ENCODE peak calls at places on chromosomes 16 and 17, in seven cellular contexts. L, Y, A, U, E, P and X are unnamed samples.

GRCh38 chr16:10625595-10626357 is 45.4 kb upstream of the EMP2 start:
- DNase-seq in L (no peak), Y (no peak), A (no peak), U (no peak), E (no peak), P (no peak), X (no peak)

GRCh38 chr16:86375841-86376240 is 134.5 kb upstream of the FOXF1 start:
- DNase-seq in L (no peak), Y (no peak), A (no peak), U (no peak), E (no peak), P (no peak), X (no peak)

GRCh38 chr17:78924481-78925151 is 571 bp downstream of the TIMP2 start:
- DNase-seq in L (no peak), Y (no peak), A (peak), U (peak), E (no peak), P (no peak), X (no peak)

GRCh38 chr16:87457724-87458423 is 35.0 kb downstream of the ZCCHC14 start:
- DNase-seq in L (no peak), Y (peak), A (no peak), U (peak), E (peak), P (no peak), X (peak)

GRCh38 chr16:4852221-4852872 is 5.1 kb downstream of the UBN1 start:
- DNase-seq in L (no peak), Y (no peak), A (no peak), U (peak), E (no peak), P (no peak), X (no peak)

GRCh38 chr16:81626181-81626674 is 152.9 kb upstream of the PLCG2 start:
- DNase-seq in L (no peak), Y (no peak), A (no peak), U (no peak), E (no peak), P (no peak), X (no peak)

GRCh38 chr17:40604327-40605080 is 39.2 kb upstream of the CCR7 start:
- DNase-seq in L (no peak), Y (no peak), A (no peak), U (no peak), E (no peak), P (no peak), X (no peak)

GRCh38 chr17:28173071-28173561 is 130.6 kb downstream of the NLK start:
- DNase-seq in L (no peak), Y (no peak), A (no peak), U (peak), E (no peak), P (no peak), X (no peak)

GRCh38 chr16:23432176-23433128 is 20.5 kb downstream of the COG7 start:
- DNase-seq in L (no peak), Y (no peak), A (no peak), U (no peak), E (no peak), P (no peak), X (no peak)

GRCh38 chr17:3167574-3167973 is 29.7 kb upstream of the OR1A2 start:
- DNase-seq in L (no peak), Y (no peak), A (no peak), U (no peak), E (no peak), P (no peak), X (no peak)

GRCh38 chr17:74259667-74260524 is 14.1 kb upstream of the DNAI2 start:
- DNase-seq in L (no peak), Y (no peak), A (no peak), U (no peak), E (no peak), P (no peak), X (no peak)

GRCh38 chr17:419073-419735 is 66.6 kb upstream of the RPH3AL start:
- DNase-seq in L (peak), Y (no peak), A (no peak), U (no peak), E (no peak), P (no peak), X (no peak)

GRCh38 chr17:16301963-16302855 is 51.1 kb downstream of the CENPV start:
- DNase-seq in L (no peak), Y (no peak), A (no peak), U (no peak), E (no peak), P (no peak), X (no peak)

GRCh38 chr17:76747716-76748360 is 9.9 kb downstream of the MFSD11 start:
- DNase-seq in L (no peak), Y (no peak), A (no peak), U (no peak), E (no peak), P (no peak), X (no peak)

GRCh38 chr17:41792835-41793748 is 6.6 kb upstream of the JUP start:
- DNase-seq in L (no peak), Y (no peak), A (peak), U (peak), E (no peak), P (peak), X (no peak)

GRCh38 chr16:47392114-47392513 is 68.7 kb downstream of the ITFG1 start:
- DNase-seq in L (no peak), Y (no peak), A (no peak), U (peak), E (no peak), P (no peak), X (peak)

GRCh38 chr16:24372824-24373223 is 116.7 kb downstream of the CACNG3 start:
- DNase-seq in L (no peak), Y (no peak), A (no peak), U (no peak), E (no peak), P (no peak), X (no peak)

GRCh38 chr17:6639651-6640535 is 618 bp downstream of the KIAA0753 start:
- DNase-seq in L (no peak), Y (no peak), A (peak), U (peak), E (no peak), P (no peak), X (no peak)

GRCh38 chr17:27352481-27353460 is 58.9 kb downstream of the WSB1 start:
- DNase-seq in L (no peak), Y (no peak), A (no peak), U (peak), E (no peak), P (no peak), X (no peak)

GRCh38 chr16:17374668-17375255 is 96.0 kb downstream of the XYLT1 start:
- DNase-seq in L (no peak), Y (no peak), A (no peak), U (no peak), E (no peak), P (no peak), X (no peak)

GRCh38 chr16:27963471-27963965 is 100.0 kb downstream of the GSG1L start:
- DNase-seq in L (peak), Y (no peak), A (no peak), U (no peak), E (no peak), P (no peak), X (no peak)

GRCh38 chr17:35432176-35433074 is at the start of gene SLFN12:
- DNase-seq in L (peak), Y (peak), A (no peak), U (peak), E (peak), P (no peak), X (peak)

GRCh38 chr16:64823676-64824075 is 298.2 kb downstream of the CDH11 start:
- DNase-seq in L (no peak), Y (no peak), A (no peak), U (no peak), E (no peak), P (no peak), X (no peak)

GRCh38 chr16:84754353-84754856 is 54.6 kb downstream of the USP10 start:
- DNase-seq in L (peak), Y (peak), A (no peak), U (peak), E (peak), P (peak), X (peak)

DNA sequence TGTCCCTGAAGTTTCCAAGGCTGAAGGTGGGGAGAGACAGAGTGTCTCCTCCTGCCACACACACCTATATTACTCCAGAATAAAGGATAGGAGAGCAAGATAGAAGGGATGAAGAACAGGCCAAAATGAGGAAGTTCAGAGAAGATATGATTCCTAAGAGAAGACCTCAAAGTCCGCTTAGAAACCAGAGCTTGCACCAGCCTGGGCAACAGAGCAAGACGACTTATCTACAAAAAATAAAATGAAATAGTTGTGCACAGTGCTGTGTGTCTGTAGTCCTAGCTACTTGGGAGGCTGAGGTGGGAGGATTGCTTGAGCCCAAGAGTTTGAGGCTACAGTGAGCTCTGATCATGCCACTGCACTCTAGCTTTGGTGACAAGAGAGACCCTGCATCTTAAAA is 128.2 kb downstream of the HS3ST3B1 start:
- DNase-seq in L (no peak), Y (no peak), A (no peak), U (no peak), E (no peak), P (no peak), X (no peak)
- H3K4me3 ChIP-seq in L (no peak), Y (no peak), A (no peak), U (no peak), E (no peak), P (no peak), X (no peak)

DNA sequence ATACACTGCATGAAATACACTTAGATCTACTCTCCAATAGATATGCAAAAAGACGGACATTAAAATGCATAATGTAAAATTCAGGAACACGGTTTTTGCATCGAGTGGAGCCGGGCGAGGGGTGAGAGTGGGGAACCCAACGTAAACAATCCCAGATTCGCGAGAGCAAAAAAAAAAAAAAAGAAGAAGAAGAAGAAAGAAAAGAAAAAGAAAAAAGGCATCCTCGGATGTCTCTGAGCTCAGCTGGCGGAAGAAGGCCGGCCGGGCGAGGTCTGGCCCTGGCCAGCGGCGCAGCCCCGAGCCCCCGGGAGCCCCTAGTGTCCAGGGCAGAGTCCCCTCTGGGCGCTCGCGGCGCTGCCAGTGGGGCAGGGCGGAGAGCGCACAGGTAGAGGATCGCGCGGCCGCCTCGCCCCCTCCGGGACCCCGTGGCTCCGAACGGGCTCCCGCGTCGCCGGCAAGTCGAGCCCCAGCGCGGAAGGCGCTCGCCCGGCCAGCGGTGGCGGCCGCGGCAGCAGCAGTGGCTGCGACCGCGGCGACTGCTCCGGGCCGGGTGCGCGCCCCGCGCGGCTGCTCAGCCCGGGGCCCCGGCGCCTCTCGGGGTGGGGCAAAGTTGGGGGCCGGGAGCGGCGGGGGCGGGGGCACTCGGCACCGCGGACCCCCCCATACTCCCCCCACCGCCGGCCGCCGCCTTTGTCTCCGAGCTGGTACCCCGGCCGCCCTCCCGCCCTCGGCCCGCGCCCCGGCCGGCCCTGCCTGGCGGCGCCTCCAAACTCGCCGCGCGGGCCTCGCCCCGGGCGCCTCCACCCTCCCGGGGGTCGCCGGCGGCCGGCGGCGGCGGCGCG is 9.7 kb upstream of the ZFHX3 start:
- DNase-seq in L (no peak), Y (no peak), A (peak), U (peak), E (no peak), P (no peak), X (no peak)
- TF ChIP-seq CTCF in L (no peak), Y (peak), A (no peak), U (peak), E (no peak), P (no peak), X (peak)

GRCh38 chr16:74253146-74253545 is 43.5 kb upstream of the PSMD7 start:
- DNase-seq in L (no peak), Y (no peak), A (no peak), U (no peak), E (no peak), P (no peak), X (no peak)

GRCh38 chr16:74252329-74252728 is 44.3 kb upstream of the PSMD7 start:
- DNase-seq in L (no peak), Y (no peak), A (no peak), U (no peak), E (no peak), P (no peak), X (no peak)

GRCh38 chr16:74261068-74261467 is 35.5 kb upstream of the PSMD7 start:
- DNase-seq in L (peak), Y (no peak), A (no peak), U (no peak), E (no peak), P (no peak), X (no peak)

GRCh38 chr16:74257061-74257460 is 39.6 kb upstream of the PSMD7 start:
- DNase-seq in L (no peak), Y (no peak), A (no peak), U (no peak), E (no peak), P (no peak), X (no peak)
- H3K4me3 ChIP-seq in L (no peak), Y (no peak), A (no peak), U (no peak), E (no peak), P (no peak), X (no peak)

GRCh38 chr17:1532836-1533602 is 16.6 kb upstream of the INPP5K start:
- DNase-seq in L (no peak), Y (no peak), A (no peak), U (peak), E (no peak), P (no peak), X (no peak)
- TF ChIP-seq CTCF in L (no peak), Y (peak), A (peak), U (peak), E (peak), P (no peak), X (peak)